ENCODE peak calls at places on chromosomes 4 and X, in seven cellular contexts. One of them, this sample, is unnamed.

GRCh38 chr4:5804656-5805055 is 88.2 kb downstream of the CRMP1 start:
- DNase-seq in vagina: no peak
- DNase-seq in mucosa of descending colon: no peak
- DNase-seq in fibroblast of mammary gland: no peak
- DNase-seq in OCI-LY7: no peak
- DNase-seq in astrocyte of the spinal cord: no peak
- DNase-seq in body of pancreas: no peak
- DNase-seq in this sample: no peak

GRCh38 chr4:74934822-74935326 is 2.0 kb downstream of the PARM1 start:
- DNase-seq in vagina: no peak
- DNase-seq in OCI-LY7: no peak
- DNase-seq in body of pancreas: no peak
- DNase-seq in mucosa of descending colon: no peak
- DNase-seq in fibroblast of mammary gland: no peak
- DNase-seq in astrocyte of the spinal cord: no peak
- DNase-seq in this sample: no peak

GRCh38 chr4:7505116-7505900 is 70.6 kb upstream of the PSAPL1 start:
- DNase-seq in fibroblast of mammary gland: no peak
- DNase-seq in OCI-LY7: no peak
- DNase-seq in body of pancreas: no peak
- DNase-seq in astrocyte of the spinal cord: no peak
- DNase-seq in mucosa of descending colon: no peak
- DNase-seq in vagina: no peak
- DNase-seq in this sample: no peak

GRCh38 chr4:7960790-7961655 is 21.4 kb upstream of the AFAP1 start:
- DNase-seq in OCI-LY7: no peak
- DNase-seq in vagina: no peak
- DNase-seq in mucosa of descending colon: no peak
- DNase-seq in astrocyte of the spinal cord: peak
- DNase-seq in fibroblast of mammary gland: peak
- DNase-seq in body of pancreas: peak
- DNase-seq in this sample: peak

GRCh38 chr4:6957994-6958393 is 48.4 kb downstream of the TBC1D14 start:
- DNase-seq in body of pancreas: no peak
- DNase-seq in mucosa of descending colon: no peak
- DNase-seq in astrocyte of the spinal cord: no peak
- DNase-seq in vagina: no peak
- DNase-seq in OCI-LY7: no peak
- DNase-seq in fibroblast of mammary gland: no peak
- DNase-seq in this sample: no peak

GRCh38 chr4:122617597-122618593 is 3.0 kb downstream of the IL21 start:
- DNase-seq in OCI-LY7: no peak
- DNase-seq in vagina: no peak
- DNase-seq in body of pancreas: no peak
- DNase-seq in mucosa of descending colon: no peak
- DNase-seq in astrocyte of the spinal cord: no peak
- DNase-seq in fibroblast of mammary gland: no peak
- DNase-seq in this sample: no peak

GRCh38 chrX:13256562-13256961 is 63.3 kb downstream of the ATXN3L start:
- DNase-seq in fibroblast of mammary gland: no peak
- DNase-seq in vagina: no peak
- DNase-seq in body of pancreas: no peak
- DNase-seq in OCI-LY7: no peak
- DNase-seq in mucosa of descending colon: no peak
- DNase-seq in astrocyte of the spinal cord: no peak
- DNase-seq in this sample: no peak

GRCh38 chrX:136806891-136807410 is 26.2 kb upstream of the ARHGEF6 start:
- DNase-seq in vagina: no peak
- DNase-seq in mucosa of descending colon: no peak
- DNase-seq in fibroblast of mammary gland: no peak
- DNase-seq in body of pancreas: no peak
- DNase-seq in astrocyte of the spinal cord: no peak
- DNase-seq in OCI-LY7: no peak
- DNase-seq in this sample: no peak

GRCh38 chr4:123889376-123889945 is 492.9 kb downstream of the SPRY1 start:
- DNase-seq in astrocyte of the spinal cord: peak
- DNase-seq in mucosa of descending colon: no peak
- DNase-seq in body of pancreas: no peak
- DNase-seq in OCI-LY7: no peak
- DNase-seq in vagina: no peak
- DNase-seq in fibroblast of mammary gland: peak
- DNase-seq in this sample: no peak

GRCh38 chr4:145482209-145483021 is 762 bp downstream of the SMAD1 start:
- DNase-seq in fibroblast of mammary gland: peak
- DNase-seq in mucosa of descending colon: peak
- DNase-seq in vagina: no peak
- DNase-seq in astrocyte of the spinal cord: peak
- DNase-seq in body of pancreas: peak
- DNase-seq in OCI-LY7: peak
- DNase-seq in this sample: peak

GRCh38 chr4:99117876-99118693 is 26.0 kb downstream of the ADH4 start:
- DNase-seq in vagina: no peak
- DNase-seq in mucosa of descending colon: no peak
- DNase-seq in body of pancreas: no peak
- DNase-seq in astrocyte of the spinal cord: peak
- DNase-seq in OCI-LY7: peak
- DNase-seq in fibroblast of mammary gland: peak
- DNase-seq in this sample: peak

GRCh38 chr4:150960818-150961217 is 54.3 kb downstream of the LRBA start:
- DNase-seq in OCI-LY7: peak
- DNase-seq in fibroblast of mammary gland: peak
- DNase-seq in vagina: no peak
- DNase-seq in body of pancreas: no peak
- DNase-seq in mucosa of descending colon: no peak
- DNase-seq in astrocyte of the spinal cord: no peak
- DNase-seq in this sample: no peak

GRCh38 chrX:154096140-154097002 is 1.1 kb downstream of the MECP2 start:
- DNase-seq in OCI-LY7: no peak
- DNase-seq in body of pancreas: peak
- DNase-seq in fibroblast of mammary gland: peak
- DNase-seq in astrocyte of the spinal cord: peak
- DNase-seq in vagina: no peak
- DNase-seq in mucosa of descending colon: no peak
- DNase-seq in this sample: peak

GRCh38 chrX:75106772-75107171 is 49.3 kb downstream of the ABCB7 start:
- DNase-seq in OCI-LY7: no peak
- DNase-seq in body of pancreas: no peak
- DNase-seq in vagina: no peak
- DNase-seq in astrocyte of the spinal cord: no peak
- DNase-seq in mucosa of descending colon: no peak
- DNase-seq in fibroblast of mammary gland: no peak
- DNase-seq in this sample: no peak

GRCh38 chr4:10288830-10289533 is 168.2 kb downstream of the ZNF518B start:
- DNase-seq in body of pancreas: no peak
- DNase-seq in mucosa of descending colon: no peak
- DNase-seq in OCI-LY7: no peak
- DNase-seq in astrocyte of the spinal cord: no peak
- DNase-seq in vagina: no peak
- DNase-seq in fibroblast of mammary gland: no peak
- DNase-seq in this sample: no peak

GRCh38 chr4:17027495-17027894 is 129.1 kb upstream of the LDB2 start:
- DNase-seq in astrocyte of the spinal cord: peak
- DNase-seq in fibroblast of mammary gland: peak
- DNase-seq in mucosa of descending colon: no peak
- DNase-seq in body of pancreas: no peak
- DNase-seq in OCI-LY7: no peak
- DNase-seq in vagina: no peak
- DNase-seq in this sample: no peak

GRCh38 chrX:18354369-18355329 is at the start of gene SCML2:
- DNase-seq in OCI-LY7: peak
- DNase-seq in mucosa of descending colon: peak
- DNase-seq in body of pancreas: peak
- DNase-seq in vagina: no peak
- DNase-seq in fibroblast of mammary gland: peak
- DNase-seq in astrocyte of the spinal cord: peak
- DNase-seq in this sample: peak

GRCh38 chrX:12898073-12898472 is 8.3 kb upstream of the TLR8 start:
- DNase-seq in vagina: no peak
- DNase-seq in mucosa of descending colon: no peak
- DNase-seq in fibroblast of mammary gland: no peak
- DNase-seq in body of pancreas: no peak
- DNase-seq in astrocyte of the spinal cord: no peak
- DNase-seq in OCI-LY7: no peak
- DNase-seq in this sample: no peak

GRCh38 chr4:25117274-25117673 is 43.0 kb downstream of the SEPSECS start:
- DNase-seq in vagina: no peak
- DNase-seq in fibroblast of mammary gland: no peak
- DNase-seq in mucosa of descending colon: no peak
- DNase-seq in body of pancreas: no peak
- DNase-seq in OCI-LY7: no peak
- DNase-seq in astrocyte of the spinal cord: no peak
- DNase-seq in this sample: no peak
- TF ChIP-seq CTCF in vagina: no peak
- TF ChIP-seq CTCF in fibroblast of mammary gland: no peak
- TF ChIP-seq CTCF in mucosa of descending colon: no peak
- TF ChIP-seq CTCF in body of pancreas: no peak
- TF ChIP-seq CTCF in OCI-LY7: no peak
- TF ChIP-seq CTCF in astrocyte of the spinal cord: no peak
- TF ChIP-seq CTCF in this sample: no peak

DNA sequence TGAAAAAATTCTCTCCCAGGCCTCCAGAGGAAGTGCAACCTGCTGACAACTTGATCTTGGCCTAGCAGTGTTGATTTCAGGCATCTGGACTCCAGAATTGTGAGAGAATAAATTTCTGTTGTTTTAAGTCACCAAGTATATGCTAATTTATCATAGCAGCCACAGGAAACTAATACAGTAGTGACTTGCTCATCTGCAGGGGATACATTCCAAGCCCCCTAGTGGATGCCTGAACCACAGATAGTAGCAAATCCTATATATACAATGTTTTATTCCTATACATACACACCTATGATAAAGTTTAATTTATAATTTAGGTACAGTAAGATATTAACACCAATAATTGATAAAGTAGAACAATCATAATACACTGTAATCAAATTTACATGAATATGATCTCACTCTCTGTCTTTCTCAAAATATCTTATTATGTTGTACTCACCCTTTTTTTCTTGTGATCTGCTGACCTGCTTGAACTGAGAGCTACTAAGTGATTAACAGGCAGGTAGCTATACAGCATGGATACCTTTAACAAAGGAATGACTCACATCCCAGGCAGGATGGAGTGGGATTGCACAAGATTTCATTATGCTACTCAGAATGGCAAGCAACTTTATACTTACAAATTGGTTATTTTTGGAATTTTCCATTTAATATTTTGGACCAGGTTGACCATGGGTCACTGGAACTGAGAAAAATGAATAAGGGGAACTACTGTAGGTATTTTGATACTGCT is 501.1 kb downstream of the KCNIP4 start:
- DNase-seq in vagina: no peak
- DNase-seq in astrocyte of the spinal cord: no peak
- DNase-seq in OCI-LY7: no peak
- DNase-seq in mucosa of descending colon: no peak
- DNase-seq in fibroblast of mammary gland: no peak
- DNase-seq in body of pancreas: no peak
- DNase-seq in this sample: no peak
- TF ChIP-seq CTCF in vagina: no peak
- TF ChIP-seq CTCF in astrocyte of the spinal cord: no peak
- TF ChIP-seq CTCF in OCI-LY7: no peak
- TF ChIP-seq CTCF in mucosa of descending colon: no peak
- TF ChIP-seq CTCF in fibroblast of mammary gland: no peak
- TF ChIP-seq CTCF in body of pancreas: no peak
- TF ChIP-seq CTCF in this sample: no peak

DNA sequence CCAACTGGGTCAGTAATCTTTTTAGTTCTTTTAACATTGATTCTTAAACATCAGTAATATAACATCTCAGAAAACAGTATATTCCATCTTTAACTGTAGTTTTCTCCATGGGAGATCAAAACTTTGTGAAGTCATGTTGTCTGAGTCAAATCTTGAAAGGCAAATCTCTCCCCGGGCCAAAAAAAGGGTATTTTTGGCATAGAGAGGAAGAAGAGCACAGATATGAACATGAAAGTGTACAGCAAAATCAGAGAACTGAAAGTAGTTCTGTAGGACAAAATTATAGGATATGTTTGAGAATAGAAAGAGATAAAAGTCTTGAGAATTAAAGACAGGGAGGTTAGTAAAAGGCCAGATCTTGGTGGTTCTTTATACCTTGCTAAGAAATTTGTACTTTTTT is 176.4 kb upstream of the GYPA start:
- DNase-seq in astrocyte of the spinal cord: no peak
- DNase-seq in vagina: no peak
- DNase-seq in mucosa of descending colon: no peak
- DNase-seq in fibroblast of mammary gland: no peak
- DNase-seq in OCI-LY7: no peak
- DNase-seq in body of pancreas: no peak
- DNase-seq in this sample: no peak
- TF ChIP-seq CTCF in astrocyte of the spinal cord: no peak
- TF ChIP-seq CTCF in vagina: no peak
- TF ChIP-seq CTCF in mucosa of descending colon: no peak
- TF ChIP-seq CTCF in fibroblast of mammary gland: no peak
- TF ChIP-seq CTCF in OCI-LY7: no peak
- TF ChIP-seq CTCF in body of pancreas: no peak
- TF ChIP-seq CTCF in this sample: no peak

GRCh38 chr4:177047070-177047850 is 254.5 kb upstream of the VEGFC start:
- DNase-seq in mucosa of descending colon: no peak
- DNase-seq in OCI-LY7: peak
- DNase-seq in fibroblast of mammary gland: peak
- DNase-seq in astrocyte of the spinal cord: peak
- DNase-seq in vagina: no peak
- DNase-seq in body of pancreas: peak
- DNase-seq in this sample: peak

GRCh38 chr4:177052211-177052725 is 257.4 kb upstream of the NEIL3 start:
- DNase-seq in OCI-LY7: no peak
- DNase-seq in mucosa of descending colon: no peak
- DNase-seq in body of pancreas: no peak
- DNase-seq in fibroblast of mammary gland: no peak
- DNase-seq in vagina: no peak
- DNase-seq in astrocyte of the spinal cord: no peak
- DNase-seq in this sample: no peak

GRCh38 chr4:177047851-177048174 is 255.1 kb upstream of the VEGFC start:
- DNase-seq in astrocyte of the spinal cord: peak
- DNase-seq in OCI-LY7: no peak
- DNase-seq in fibroblast of mammary gland: peak
- DNase-seq in body of pancreas: no peak
- DNase-seq in mucosa of descending colon: no peak
- DNase-seq in vagina: no peak
- DNase-seq in this sample: no peak

GRCh38 chr4:177057191-177057590 is 252.5 kb upstream of the NEIL3 start:
- DNase-seq in body of pancreas: no peak
- DNase-seq in mucosa of descending colon: no peak
- DNase-seq in fibroblast of mammary gland: no peak
- DNase-seq in OCI-LY7: no peak
- DNase-seq in vagina: no peak
- DNase-seq in astrocyte of the spinal cord: no peak
- DNase-seq in this sample: no peak

DNA sequence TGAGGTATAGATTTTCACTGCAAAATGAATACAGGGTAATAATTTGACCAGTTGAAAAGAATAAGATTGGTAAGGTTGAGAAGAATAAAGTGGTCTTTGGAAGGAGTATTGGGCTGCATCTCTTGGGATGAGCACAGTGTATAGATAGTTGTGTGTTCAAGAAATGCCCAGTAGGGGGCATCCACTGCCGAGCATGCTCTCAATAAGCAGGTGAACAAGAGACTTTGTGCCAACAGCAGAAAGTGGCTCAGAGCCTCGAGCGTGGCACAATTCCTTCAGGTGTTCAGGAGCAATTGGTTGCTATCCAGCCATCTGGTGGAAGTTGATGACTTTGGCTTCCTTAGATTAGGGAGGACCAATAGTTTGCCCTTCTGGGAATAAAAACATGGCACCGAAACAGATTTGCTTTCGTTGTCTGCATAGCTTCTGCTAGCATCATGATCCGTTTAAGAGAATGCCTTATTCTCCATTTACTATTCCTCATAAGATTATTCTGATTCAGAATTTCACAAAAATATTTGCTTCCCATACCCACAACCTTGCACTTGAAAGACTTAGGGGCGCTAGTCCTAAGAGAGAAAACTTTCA is 258.1 kb upstream of the NEIL3 start:
- DNase-seq in astrocyte of the spinal cord: peak
- DNase-seq in fibroblast of mammary gland: peak
- DNase-seq in mucosa of descending colon: no peak
- DNase-seq in OCI-LY7: peak
- DNase-seq in vagina: no peak
- DNase-seq in body of pancreas: peak
- DNase-seq in this sample: peak
- TF ChIP-seq CTCF in astrocyte of the spinal cord: peak
- TF ChIP-seq CTCF in fibroblast of mammary gland: peak
- TF ChIP-seq CTCF in mucosa of descending colon: no peak
- TF ChIP-seq CTCF in OCI-LY7: peak
- TF ChIP-seq CTCF in vagina: no peak
- TF ChIP-seq CTCF in body of pancreas: peak
- TF ChIP-seq CTCF in this sample: peak